ENCODE peak calls at places on chromosome 4, in seven cellular contexts. One of them, this sample, is unnamed.

GRCh38 chr4:62914758-62915157 is 1494.5 kb downstream of the TECRL start:
- DNase-seq in BJ: no peak
- DNase-seq in DMS153: no peak
- DNase-seq in NCI-H2081: no peak
- DNase-seq in B cell: no peak
- DNase-seq in activated naive CD4-positive, alpha-beta T cell treated with anti-CD3 and anti-CD28 coated beads, Interleukin-2, amount 50 U/mL, for 72 hours: no peak
- DNase-seq in Calu3: no peak
- DNase-seq in this sample: no peak

GRCh38 chr4:1401409-1402020 is 4.7 kb downstream of the NKX1-1 start:
- DNase-seq in NCI-H2081: no peak
- DNase-seq in B cell: no peak
- DNase-seq in Calu3: no peak
- DNase-seq in BJ: no peak
- DNase-seq in activated naive CD4-positive, alpha-beta T cell treated with anti-CD3 and anti-CD28 coated beads, Interleukin-2, amount 50 U/mL, for 72 hours: peak; percentile 44
- DNase-seq in DMS153: no peak
- DNase-seq in this sample: no peak

GRCh38 chr4:79163981-79164490 is 161.8 kb downstream of the NAA11 start:
- DNase-seq in B cell: no peak
- DNase-seq in BJ: no peak
- DNase-seq in activated naive CD4-positive, alpha-beta T cell treated with anti-CD3 and anti-CD28 coated beads, Interleukin-2, amount 50 U/mL, for 72 hours: no peak
- DNase-seq in DMS153: no peak
- DNase-seq in NCI-H2081: no peak
- DNase-seq in Calu3: no peak
- DNase-seq in this sample: no peak

GRCh38 chr4:88613417-88613875 is 21.2 kb downstream of the HERC3 start:
- DNase-seq in B cell: peak; percentile 29
- DNase-seq in DMS153: peak; percentile 91
- DNase-seq in NCI-H2081: peak; percentile 90
- DNase-seq in Calu3: peak; percentile 13
- DNase-seq in BJ: no peak
- DNase-seq in activated naive CD4-positive, alpha-beta T cell treated with anti-CD3 and anti-CD28 coated beads, Interleukin-2, amount 50 U/mL, for 72 hours: no peak
- DNase-seq in this sample: no peak

GRCh38 chr4:168098257-168098717 is 6.0 kb downstream of the ANXA10 start:
- DNase-seq in activated naive CD4-positive, alpha-beta T cell treated with anti-CD3 and anti-CD28 coated beads, Interleukin-2, amount 50 U/mL, for 72 hours: no peak
- DNase-seq in Calu3: no peak
- DNase-seq in NCI-H2081: no peak
- DNase-seq in B cell: no peak
- DNase-seq in DMS153: no peak
- DNase-seq in BJ: no peak
- DNase-seq in this sample: no peak

GRCh38 chr4:7392438-7393374 is 42.0 kb downstream of the PSAPL1 start:
- DNase-seq in NCI-H2081: no peak
- DNase-seq in Calu3: no peak
- DNase-seq in DMS153: no peak
- DNase-seq in activated naive CD4-positive, alpha-beta T cell treated with anti-CD3 and anti-CD28 coated beads, Interleukin-2, amount 50 U/mL, for 72 hours: peak; percentile 48
- DNase-seq in BJ: no peak
- DNase-seq in B cell: no peak
- DNase-seq in this sample: no peak

GRCh38 chr4:47668810-47669408 is 169.0 kb downstream of the CORIN start:
- DNase-seq in BJ: no peak
- DNase-seq in Calu3: peak; percentile 16
- DNase-seq in NCI-H2081: peak; percentile 76
- DNase-seq in activated naive CD4-positive, alpha-beta T cell treated with anti-CD3 and anti-CD28 coated beads, Interleukin-2, amount 50 U/mL, for 72 hours: no peak
- DNase-seq in B cell: peak; percentile 6
- DNase-seq in DMS153: no peak
- DNase-seq in this sample: peak; percentile 31

GRCh38 chr4:48908687-48909086 is 2.1 kb upstream of the OCIAD2 start:
- DNase-seq in activated naive CD4-positive, alpha-beta T cell treated with anti-CD3 and anti-CD28 coated beads, Interleukin-2, amount 50 U/mL, for 72 hours: no peak
- DNase-seq in NCI-H2081: no peak
- DNase-seq in B cell: no peak
- DNase-seq in BJ: no peak
- DNase-seq in DMS153: no peak
- DNase-seq in Calu3: no peak
- DNase-seq in this sample: no peak

GRCh38 chr4:1410491-1411325 is 4.5 kb upstream of the NKX1-1 start:
- DNase-seq in Calu3: peak; percentile 22
- DNase-seq in BJ: no peak
- DNase-seq in NCI-H2081: no peak
- DNase-seq in DMS153: no peak
- DNase-seq in B cell: peak; percentile 57
- DNase-seq in activated naive CD4-positive, alpha-beta T cell treated with anti-CD3 and anti-CD28 coated beads, Interleukin-2, amount 50 U/mL, for 72 hours: no peak
- DNase-seq in this sample: no peak

GRCh38 chr4:26830701-26831100 is 29.9 kb upstream of the STIM2 start:
- DNase-seq in NCI-H2081: no peak
- DNase-seq in activated naive CD4-positive, alpha-beta T cell treated with anti-CD3 and anti-CD28 coated beads, Interleukin-2, amount 50 U/mL, for 72 hours: no peak
- DNase-seq in BJ: no peak
- DNase-seq in Calu3: no peak
- DNase-seq in DMS153: no peak
- DNase-seq in B cell: no peak
- DNase-seq in this sample: no peak

GRCh38 chr4:133868856-133869255 is 332.7 kb downstream of the PABPC4L start:
- DNase-seq in Calu3: no peak
- DNase-seq in BJ: no peak
- DNase-seq in B cell: no peak
- DNase-seq in DMS153: no peak
- DNase-seq in NCI-H2081: no peak
- DNase-seq in activated naive CD4-positive, alpha-beta T cell treated with anti-CD3 and anti-CD28 coated beads, Interleukin-2, amount 50 U/mL, for 72 hours: no peak
- DNase-seq in this sample: no peak

GRCh38 chr4:151013491-151013890 is 1.6 kb downstream of the LRBA start:
- DNase-seq in Calu3: no peak
- DNase-seq in activated naive CD4-positive, alpha-beta T cell treated with anti-CD3 and anti-CD28 coated beads, Interleukin-2, amount 50 U/mL, for 72 hours: no peak
- DNase-seq in DMS153: no peak
- DNase-seq in B cell: no peak
- DNase-seq in BJ: no peak
- DNase-seq in NCI-H2081: no peak
- DNase-seq in this sample: no peak

GRCh38 chr4:189613202-189613601 is 327.5 kb upstream of the FRG1 start:
- DNase-seq in B cell: no peak
- DNase-seq in activated naive CD4-positive, alpha-beta T cell treated with anti-CD3 and anti-CD28 coated beads, Interleukin-2, amount 50 U/mL, for 72 hours: no peak
- DNase-seq in BJ: no peak
- DNase-seq in DMS153: no peak
- DNase-seq in NCI-H2081: no peak
- DNase-seq in Calu3: no peak
- DNase-seq in this sample: peak; percentile 10

GRCh38 chr4:151169223-151169622 is 69.8 kb downstream of the RPS3A start:
- DNase-seq in NCI-H2081: peak; percentile 91
- DNase-seq in BJ: peak; percentile 94
- DNase-seq in activated naive CD4-positive, alpha-beta T cell treated with anti-CD3 and anti-CD28 coated beads, Interleukin-2, amount 50 U/mL, for 72 hours: no peak
- DNase-seq in B cell: no peak
- DNase-seq in DMS153: no peak
- DNase-seq in Calu3: no peak
- DNase-seq in this sample: no peak

GRCh38 chr4:156962551-156962974 is 9.0 kb downstream of the PDGFC start:
- DNase-seq in activated naive CD4-positive, alpha-beta T cell treated with anti-CD3 and anti-CD28 coated beads, Interleukin-2, amount 50 U/mL, for 72 hours: no peak
- DNase-seq in BJ: peak; percentile 92
- DNase-seq in NCI-H2081: no peak
- DNase-seq in Calu3: no peak
- DNase-seq in B cell: no peak
- DNase-seq in DMS153: no peak
- DNase-seq in this sample: peak; percentile 17

GRCh38 chr4:163447481-163447880 is 26.1 kb downstream of the TKTL2 start:
- DNase-seq in Calu3: no peak
- DNase-seq in activated naive CD4-positive, alpha-beta T cell treated with anti-CD3 and anti-CD28 coated beads, Interleukin-2, amount 50 U/mL, for 72 hours: no peak
- DNase-seq in NCI-H2081: no peak
- DNase-seq in DMS153: no peak
- DNase-seq in BJ: no peak
- DNase-seq in B cell: no peak
- DNase-seq in this sample: no peak

GRCh38 chr4:82422616-82423015 is 7.6 kb downstream of the HNRNPDL start:
- DNase-seq in DMS153: no peak
- DNase-seq in NCI-H2081: no peak
- DNase-seq in B cell: no peak
- DNase-seq in activated naive CD4-positive, alpha-beta T cell treated with anti-CD3 and anti-CD28 coated beads, Interleukin-2, amount 50 U/mL, for 72 hours: no peak
- DNase-seq in Calu3: no peak
- DNase-seq in BJ: no peak
- DNase-seq in this sample: no peak

GRCh38 chr4:7423801-7424552 is 10.8 kb downstream of the PSAPL1 start:
- DNase-seq in activated naive CD4-positive, alpha-beta T cell treated with anti-CD3 and anti-CD28 coated beads, Interleukin-2, amount 50 U/mL, for 72 hours: peak; percentile 31
- DNase-seq in BJ: no peak
- DNase-seq in DMS153: no peak
- DNase-seq in NCI-H2081: no peak
- DNase-seq in B cell: peak; percentile 9
- DNase-seq in Calu3: no peak
- DNase-seq in this sample: no peak

GRCh38 chr4:58760100-58760499 is 1649.9 kb upstream of the IGFBP7 start:
- DNase-seq in NCI-H2081: peak; percentile 29
- DNase-seq in activated naive CD4-positive, alpha-beta T cell treated with anti-CD3 and anti-CD28 coated beads, Interleukin-2, amount 50 U/mL, for 72 hours: no peak
- DNase-seq in DMS153: no peak
- DNase-seq in B cell: no peak
- DNase-seq in Calu3: no peak
- DNase-seq in BJ: no peak
- DNase-seq in this sample: no peak

GRCh38 chr4:141668200-141668599 is 31.8 kb downstream of the IL15 start:
- DNase-seq in Calu3: no peak
- DNase-seq in activated naive CD4-positive, alpha-beta T cell treated with anti-CD3 and anti-CD28 coated beads, Interleukin-2, amount 50 U/mL, for 72 hours: no peak
- DNase-seq in DMS153: no peak
- DNase-seq in NCI-H2081: no peak
- DNase-seq in B cell: no peak
- DNase-seq in BJ: no peak
- DNase-seq in this sample: no peak

GRCh38 chr4:76974150-76974549 is 24.6 kb downstream of the SEPTIN11 start:
- DNase-seq in BJ: no peak
- DNase-seq in DMS153: no peak
- DNase-seq in B cell: no peak
- DNase-seq in Calu3: no peak
- DNase-seq in NCI-H2081: no peak
- DNase-seq in activated naive CD4-positive, alpha-beta T cell treated with anti-CD3 and anti-CD28 coated beads, Interleukin-2, amount 50 U/mL, for 72 hours: no peak
- DNase-seq in this sample: no peak

GRCh38 chr4:71198958-71199357 is 139.9 kb upstream of the SLC4A4 start:
- DNase-seq in activated naive CD4-positive, alpha-beta T cell treated with anti-CD3 and anti-CD28 coated beads, Interleukin-2, amount 50 U/mL, for 72 hours: no peak
- DNase-seq in NCI-H2081: no peak
- DNase-seq in Calu3: no peak
- DNase-seq in BJ: no peak
- DNase-seq in DMS153: no peak
- DNase-seq in B cell: no peak
- DNase-seq in this sample: no peak

GRCh38 chr4:77434299-77435092 is 171.1 kb upstream of the CXCL13 start:
- DNase-seq in Calu3: no peak
- DNase-seq in B cell: no peak
- DNase-seq in BJ: no peak
- DNase-seq in activated naive CD4-positive, alpha-beta T cell treated with anti-CD3 and anti-CD28 coated beads, Interleukin-2, amount 50 U/mL, for 72 hours: no peak
- DNase-seq in DMS153: no peak
- DNase-seq in NCI-H2081: no peak
- DNase-seq in this sample: no peak

GRCh38 chr4:14790487-14790886 is 211.8 kb upstream of the CPEB2 start:
- DNase-seq in B cell: no peak
- DNase-seq in DMS153: no peak
- DNase-seq in Calu3: no peak
- DNase-seq in activated naive CD4-positive, alpha-beta T cell treated with anti-CD3 and anti-CD28 coated beads, Interleukin-2, amount 50 U/mL, for 72 hours: no peak
- DNase-seq in NCI-H2081: no peak
- DNase-seq in BJ: no peak
- DNase-seq in this sample: no peak